ENCODE peak calls at places on chromosomes 11 and 22, in ten cellular contexts. L, S, J, Y, C, A, W, R, B and H are unnamed samples.

GRCh38 chr22:32765117-32765618 is 36.3 kb upstream of the TIMP3 start:
- DNase-seq in L (no peak), S (no peak), J (no peak), Y (no peak), C (no peak), A (no peak), W (no peak), R (no peak), B (no peak), H (no peak)

GRCh38 chr11:86440843-86441242 is 66.2 kb downstream of the CCDC81 start:
- DNase-seq in L (no peak), S (no peak), J (no peak), Y (no peak), C (no peak), A (no peak), W (no peak), R (no peak), B (no peak), H (no peak)

GRCh38 chr11:3133456-3134217 is 31.5 kb downstream of the OSBPL5 start:
- DNase-seq in L (no peak), S (no peak), J (no peak), Y (no peak), C (peak), A (no peak), W (peak), R (no peak), B (no peak), H (no peak)

GRCh38 chr11:33177676-33178336 is 16.5 kb upstream of the CSTF3 start:
- DNase-seq in L (no peak), S (no peak), J (no peak), Y (no peak), C (no peak), A (no peak), W (no peak), R (no peak), B (no peak), H (no peak)

GRCh38 chr22:42780070-42780540 is 59.4 kb upstream of the A4GALT start:
- DNase-seq in L (peak), S (no peak), J (peak), Y (peak), C (no peak), A (peak), W (no peak), R (peak), B (peak), H (peak)

GRCh38 chr11:124863826-124864165 is 1.4 kb upstream of the ROBO3 start:
- DNase-seq in L (no peak), S (no peak), J (no peak), Y (no peak), C (no peak), A (no peak), W (no peak), R (no peak), B (no peak), H (no peak)

GRCh38 chr11:9535189-9535781 is 38.2 kb upstream of the WEE1 start:
- DNase-seq in L (peak), S (peak), J (peak), Y (peak), C (peak), A (peak), W (peak), R (peak), B (peak), H (no peak)

GRCh38 chr11:19220903-19221682 is 19.3 kb upstream of the CSRP3 start:
- DNase-seq in L (no peak), S (no peak), J (no peak), Y (no peak), C (peak), A (no peak), W (no peak), R (no peak), B (no peak), H (no peak)

GRCh38 chr11:60855726-60856633 is at the start of gene PTGDR2:
- DNase-seq in L (no peak), S (no peak), J (no peak), Y (no peak), C (no peak), A (no peak), W (no peak), R (no peak), B (no peak), H (no peak)

GRCh38 chr11:121717296-121717695 is 264.5 kb upstream of the SORL1-AS1 start:
- DNase-seq in L (no peak), S (no peak), J (no peak), Y (no peak), C (no peak), A (no peak), W (no peak), R (no peak), B (no peak), H (no peak)

GRCh38 chr11:113457784-113458183 is 17.4 kb downstream of the DRD2 start:
- DNase-seq in L (no peak), S (no peak), J (no peak), Y (no peak), C (no peak), A (no peak), W (no peak), R (no peak), B (no peak), H (no peak)

GRCh38 chr11:111378773-111379499 is at the start of gene POU2AF1:
- DNase-seq in L (peak), S (no peak), J (peak), Y (no peak), C (no peak), A (peak), W (no peak), R (no peak), B (no peak), H (no peak)

GRCh38 chr22:49289822-49290221 is 537.9 kb downstream of the BRD1 start:
- DNase-seq in L (no peak), S (peak), J (no peak), Y (no peak), C (no peak), A (no peak), W (peak), R (no peak), B (no peak), H (no peak)

GRCh38 chr11:100692290-100692689 is 5.2 kb downstream of the ARHGAP42 start:
- DNase-seq in L (no peak), S (no peak), J (no peak), Y (no peak), C (no peak), A (no peak), W (no peak), R (no peak), B (no peak), H (no peak)

GRCh38 chr11:65301491-65302329 is 13.0 kb upstream of the CDC42EP2 start:
- DNase-seq in L (no peak), S (peak), J (no peak), Y (no peak), C (no peak), A (peak), W (no peak), R (no peak), B (no peak), H (no peak)

GRCh38 chr11:10762185-10762584 is 11.1 kb downstream of the CTR9 start:
- DNase-seq in L (no peak), S (no peak), J (no peak), Y (no peak), C (no peak), A (no peak), W (no peak), R (no peak), B (no peak), H (no peak)

GRCh38 chr11:10763766-10764165 is 12.7 kb downstream of the CTR9 start:
- DNase-seq in L (no peak), S (no peak), J (no peak), Y (no peak), C (no peak), A (no peak), W (no peak), R (no peak), B (no peak), H (no peak)

GRCh38 chr11:10761085-10761698 is 10.1 kb downstream of the CTR9 start:
- DNase-seq in L (no peak), S (no peak), J (no peak), Y (no peak), C (no peak), A (no peak), W (no peak), R (no peak), B (no peak), H (no peak)

GRCh38 chr11:10762913-10763421 is 11.9 kb downstream of the CTR9 start:
- DNase-seq in L (no peak), S (no peak), J (no peak), Y (no peak), C (no peak), A (no peak), W (no peak), R (no peak), B (no peak), H (no peak)

GRCh38 chr11:10764412-10764811 is 13.4 kb downstream of the CTR9 start:
- DNase-seq in L (no peak), S (no peak), J (no peak), Y (no peak), C (no peak), A (no peak), W (no peak), R (no peak), B (no peak), H (no peak)
- TF ChIP-seq CTCF in L (no peak), S (no peak), J (no peak), Y (no peak), C (no peak), A (no peak), W (no peak), R (no peak), B (no peak), H (no peak)

GRCh38 chr11:70364745-70365535 is 33.4 kb upstream of the CTTN start:
- DNase-seq in L (no peak), S (no peak), J (peak), Y (no peak), C (no peak), A (no peak), W (no peak), R (no peak), B (no peak), H (no peak)

GRCh38 chr11:70365536-70365912 is 32.8 kb upstream of the CTTN start:
- DNase-seq in L (no peak), S (no peak), J (peak), Y (no peak), C (no peak), A (no peak), W (no peak), R (no peak), B (no peak), H (no peak)

GRCh38 chr11:70364198-70364597 is 34.1 kb upstream of the CTTN start:
- DNase-seq in L (no peak), S (no peak), J (peak), Y (no peak), C (no peak), A (peak), W (no peak), R (no peak), B (no peak), H (no peak)

GRCh38 chr11:70371241-70371640 is 27.1 kb upstream of the CTTN start:
- DNase-seq in L (no peak), S (no peak), J (no peak), Y (no peak), C (no peak), A (peak), W (no peak), R (no peak), B (no peak), H (no peak)

DNA sequence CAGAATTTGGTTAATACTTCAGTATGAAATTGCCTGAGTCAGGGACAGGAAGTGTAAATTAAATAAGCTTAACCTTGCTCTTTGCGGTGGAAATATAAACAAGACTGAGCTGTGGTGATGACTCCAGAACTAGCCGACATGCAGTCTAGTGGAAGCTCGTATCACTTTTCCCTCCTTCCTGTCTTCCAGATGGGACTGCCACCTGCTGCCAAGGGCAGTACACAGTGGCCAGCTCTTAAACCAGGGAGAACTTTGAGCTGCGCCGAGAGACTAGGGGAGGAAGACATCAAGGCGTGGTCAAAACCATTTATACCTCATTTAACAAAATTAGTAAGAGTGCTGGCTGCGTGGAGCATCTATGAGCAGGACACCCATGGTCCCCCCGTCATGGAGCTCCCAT is 31.3 kb upstream of the CTTN start:
- DNase-seq in L (no peak), S (no peak), J (peak), Y (no peak), C (no peak), A (peak), W (no peak), R (no peak), B (no peak), H (no peak)
- TF ChIP-seq CTCF in L (no peak), S (no peak), J (no peak), Y (no peak), C (no peak), A (peak), W (no peak), R (no peak), B (no peak), H (no peak)

GRCh38 chr11:62753736-62754603 is at the start of gene ZBTB3:
- DNase-seq in L (peak), S (peak), J (peak), Y (peak), C (peak), A (peak), W (peak), R (peak), B (peak), H (peak)
- TF ChIP-seq CTCF in L (peak), S (peak), J (peak), Y (peak), C (no peak), A (no peak), W (no peak), R (no peak), B (no peak), H (no peak)

GRCh38 chr11:30125461-30125860 is 105.4 kb upstream of the FSHB start:
- DNase-seq in L (no peak), S (no peak), J (no peak), Y (no peak), C (no peak), A (no peak), W (no peak), R (no peak), B (no peak), H (no peak)

GRCh38 chr11:30131535-30131934 is 99.3 kb upstream of the FSHB start:
- DNase-seq in L (no peak), S (no peak), J (no peak), Y (peak), C (no peak), A (no peak), W (no peak), R (no peak), B (no peak), H (no peak)

GRCh38 chr11:30133308-30133707 is 97.5 kb upstream of the FSHB start:
- DNase-seq in L (no peak), S (no peak), J (no peak), Y (no peak), C (no peak), A (no peak), W (no peak), R (no peak), B (no peak), H (no peak)

DNA sequence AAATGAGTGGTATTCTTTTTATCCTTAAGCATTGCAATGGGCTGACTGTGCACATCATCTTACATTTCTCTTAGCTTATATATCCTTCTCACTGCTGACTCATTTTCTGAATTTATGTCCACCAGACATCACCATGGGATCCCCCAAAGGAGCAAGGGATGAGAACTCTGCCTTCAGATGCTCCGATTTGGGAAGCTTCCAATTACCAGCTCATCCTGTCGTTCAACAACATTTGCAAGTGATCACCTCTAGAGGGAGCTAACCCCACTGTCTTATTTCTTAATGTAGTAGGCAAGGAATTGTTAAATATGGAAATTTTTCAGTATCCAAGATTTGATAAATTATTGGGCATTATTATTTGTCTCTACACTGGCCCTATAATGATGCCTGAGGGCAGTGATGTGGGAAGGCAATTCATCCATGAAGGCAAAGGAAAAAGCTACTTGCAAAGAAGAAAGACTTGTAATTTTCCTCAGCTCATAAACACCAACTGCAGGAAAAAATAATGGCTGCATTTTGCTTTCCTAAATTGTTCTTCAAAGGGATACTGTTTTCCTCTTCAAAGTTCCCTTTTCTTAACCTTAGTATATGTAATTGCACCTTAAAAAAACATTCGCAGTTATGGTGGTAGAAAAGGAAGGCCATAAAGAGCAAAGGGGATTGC is 102.4 kb upstream of the FSHB start:
- DNase-seq in L (no peak), S (no peak), J (no peak), Y (peak), C (no peak), A (peak), W (no peak), R (peak), B (no peak), H (no peak)
- TF ChIP-seq CTCF in L (peak), S (peak), J (peak), Y (peak), C (peak), A (peak), W (peak), R (peak), B (no peak), H (peak)